ENCODE peak calls at places on chromosomes 1 and 21, in nine cellular contexts. D is A549; V is breast epithelium; Z is left lung; A is SK-N-SH; R is kidney; S is pancreas; O is effector memory CD4-positive, alpha-beta T cell; L is transverse colon. B is an unnamed sample.

GRCh38 chr1:224067621-224068457 is 46.1 kb upstream of the FBXO28 start:
- DNase-seq in D (no peak), V (no peak), Z (no peak), A (no peak), R (no peak), S (no peak), O (no peak), L (no peak), B (no peak)

GRCh38 chr1:100950776-100951175 is 54.9 kb downstream of the SLC30A7 start:
- DNase-seq in D (no peak), V (no peak), Z (no peak), A (no peak), R (no peak), S (no peak), O (no peak), L (no peak), B (peak; percentile 46)

GRCh38 chr1:119827010-119827409 is 15.8 kb upstream of the REG4 start:
- DNase-seq in D (no peak), V (no peak), Z (no peak), A (peak; percentile 14), R (no peak), S (no peak), O (no peak), L (no peak), B (no peak)

GRCh38 chr1:212490276-212490675 is 57.6 kb downstream of the NENF start:
- DNase-seq in D (no peak), V (no peak), Z (no peak), A (no peak), R (no peak), S (no peak), O (no peak), L (no peak), B (peak; percentile 27)

GRCh38 chr1:203077956-203078355 is 7.9 kb downstream of the MYOG start:
- DNase-seq in D (no peak), V (no peak), Z (no peak), A (no peak), R (no peak), S (no peak), O (no peak), L (no peak), B (no peak)

GRCh38 chr21:26148834-26149354 is 21.7 kb downstream of the APP start:
- DNase-seq in D (no peak), V (no peak), Z (no peak), A (no peak), R (no peak), S (no peak), O (no peak), L (no peak), B (no peak)

GRCh38 chr21:39447264-39447663 is 1.7 kb upstream of the LCA5L start:
- DNase-seq in D (no peak), V (no peak), Z (no peak), A (no peak), R (no peak), S (no peak), O (no peak), L (no peak), B (no peak)

GRCh38 chr1:94646151-94646643 is 104.6 kb upstream of the F3 start:
- DNase-seq in D (no peak), V (no peak), Z (no peak), A (no peak), R (no peak), S (no peak), O (no peak), L (no peak), B (no peak)

GRCh38 chr1:205774277-205775014 is 836 bp downstream of the RAB29 start:
- DNase-seq in D (no peak), V (no peak), Z (peak; percentile 73), A (peak; percentile 45), R (no peak), S (peak; percentile 33), O (peak; percentile 46), L (peak; percentile 40), B (peak; percentile 84)

GRCh38 chr1:211169353-211169752 is 35.4 kb upstream of the KCNH1 start:
- DNase-seq in D (no peak), V (no peak), Z (no peak), A (no peak), R (no peak), S (no peak), O (no peak), L (no peak), B (no peak)

GRCh38 chr1:214670098-214670497 is 67.1 kb downstream of the CENPF start:
- DNase-seq in D (no peak), V (no peak), Z (no peak), A (peak; percentile 45), R (peak; percentile 78), S (no peak), O (no peak), L (no peak), B (no peak)

GRCh38 chr1:229254910-229255541 is 15.9 kb upstream of the RAB4A start:
- DNase-seq in D (peak; percentile 57), V (no peak), Z (no peak), A (peak; percentile 35), R (no peak), S (no peak), O (no peak), L (no peak), B (peak; percentile 66)

GRCh38 chr21:37257526-37257966 is 9.6 kb downstream of the VPS26C start:
- DNase-seq in D (peak; percentile 42), V (no peak), Z (peak; percentile 80), A (peak; percentile 74), R (peak; percentile 80), S (peak; percentile 20), O (no peak), L (peak; percentile 25), B (no peak)

GRCh38 chr1:182335771-182336170 is 55.8 kb downstream of the GLUL start:
- DNase-seq in D (no peak), V (no peak), Z (no peak), A (no peak), R (no peak), S (no peak), O (no peak), L (no peak), B (no peak)

GRCh38 chr1:182338806-182339370 is 52.7 kb downstream of the GLUL start:
- DNase-seq in D (no peak), V (no peak), Z (no peak), A (no peak), R (no peak), S (no peak), O (no peak), L (no peak), B (no peak)

GRCh38 chr1:182340233-182341058 is 51.1 kb downstream of the GLUL start:
- DNase-seq in D (no peak), V (peak; percentile 60), Z (no peak), A (no peak), R (no peak), S (no peak), O (no peak), L (no peak), B (no peak)

GRCh38 chr1:182339684-182340083 is 51.9 kb downstream of the GLUL start:
- DNase-seq in D (no peak), V (no peak), Z (no peak), A (no peak), R (no peak), S (no peak), O (no peak), L (no peak), B (no peak)

GRCh38 chr1:182337736-182338571 is 53.6 kb downstream of the GLUL start:
- DNase-seq in D (no peak), V (no peak), Z (no peak), A (no peak), R (no peak), S (no peak), O (no peak), L (no peak), B (no peak)
- H3K4me3 ChIP-seq in D (no peak overlapping the region), V (no peak overlapping the region), Z (no peak overlapping the region), A (no peak overlapping the region), R (no peak overlapping the region), S (no peak overlapping the region), O (no peak overlapping the region), L (no peak overlapping the region), B (no peak overlapping the region)

GRCh38 chr1:15885701-15886612 is 38.5 kb downstream of the SPEN start:
- DNase-seq in D (peak; percentile 85), V (peak; percentile 98), Z (peak; percentile 99), A (peak; percentile 91), R (peak; percentile 99), S (peak; percentile 98), O (no peak), L (peak; percentile 97), B (peak; percentile 95)
- H3K27ac ChIP-seq in D (peak overlapping the region; percentile 85), V (peak overlapping the region; percentile 93), Z (peak overlapping the region; percentile 92), A (peak overlapping the region; percentile 83), R (peak overlapping the region; percentile 76), S (peak overlapping the region; percentile 72), O (no peak overlapping the region), L (peak overlapping the region; percentile 88), B (peak overlapping the region; percentile 92)

DNA sequence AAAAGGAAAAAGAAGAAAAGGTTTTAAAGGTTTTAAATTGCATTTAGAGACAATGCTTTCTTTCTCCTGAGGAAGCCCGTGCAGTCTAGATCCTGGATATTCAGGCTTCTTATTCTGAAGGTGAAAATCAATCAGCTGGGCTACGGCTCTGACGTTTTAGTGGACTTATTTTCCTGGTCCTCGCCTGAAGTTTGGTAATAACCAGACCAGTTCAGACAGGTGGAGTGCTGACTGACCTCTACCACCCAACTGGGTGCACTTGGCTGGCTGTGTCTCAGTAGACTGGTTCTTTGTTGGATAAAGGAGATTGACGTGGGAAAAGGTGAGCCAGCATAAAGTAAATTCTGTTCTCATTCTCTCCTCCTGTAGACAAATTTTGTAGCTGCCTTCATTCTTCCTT is 7.2 kb upstream of the ATP1A1 start:
- DNase-seq in D (no peak), V (no peak), Z (no peak), A (no peak), R (no peak), S (no peak), O (no peak), L (no peak), B (no peak)
- H3K4me1 ChIP-seq in D (no peaks in the 10 kb centered on the region), V (no peaks in the 10 kb centered on the region), Z (no peaks in the 10 kb centered on the region), A (peaks cover 13% of the 10 kb centered on the region), R (peaks cover 9% of the 10 kb centered on the region), S (peaks cover 5% of the 10 kb centered on the region), O (peaks cover 6% of the 10 kb centered on the region), L (no peaks in the 10 kb centered on the region), B (no peaks in the 10 kb centered on the region)

GRCh38 chr1:48917901-48918603 is 141.4 kb upstream of the BEND5 start:
- DNase-seq in D (peak; percentile 82), V (no peak), Z (no peak), A (peak; percentile 49), R (no peak), S (peak; percentile 15), O (no peak), L (no peak), B (peak; percentile 53)

GRCh38 chr1:48920741-48921330 is 144.1 kb upstream of the BEND5 start:
- DNase-seq in D (no peak), V (no peak), Z (no peak), A (no peak), R (no peak), S (no peak), O (no peak), L (no peak), B (no peak)

GRCh38 chr1:48924099-48924498 is 147.4 kb upstream of the BEND5 start:
- DNase-seq in D (no peak), V (no peak), Z (no peak), A (no peak), R (no peak), S (no peak), O (no peak), L (no peak), B (no peak)

DNA sequence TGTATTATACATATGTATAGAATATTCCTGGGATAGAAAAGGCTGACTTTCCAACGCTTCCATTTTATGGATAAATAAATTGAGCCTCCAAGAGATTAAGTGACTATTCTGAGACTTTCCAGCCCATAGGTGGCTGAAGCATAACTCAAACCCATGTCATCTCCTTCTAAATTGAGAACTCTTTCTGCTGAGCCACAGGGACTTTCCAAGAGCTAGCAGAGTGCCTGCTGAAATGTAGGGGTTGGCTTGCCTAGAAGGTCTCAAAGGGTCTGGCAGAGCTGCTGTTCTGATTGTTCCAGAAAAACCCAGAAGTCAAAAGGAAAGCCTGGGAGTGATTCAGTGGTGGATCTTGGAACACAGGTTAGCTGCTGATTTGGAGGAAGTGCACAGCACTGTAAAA is 146.4 kb upstream of the BEND5 start:
- DNase-seq in D (no peak), V (no peak), Z (no peak), A (no peak), R (no peak), S (no peak), O (no peak), L (no peak), B (no peak)
- H3K4me3 ChIP-seq in D (no peak overlapping the region), V (no peak overlapping the region), Z (no peak overlapping the region), A (no peak overlapping the region), R (no peak overlapping the region), S (no peak overlapping the region), O (no peak overlapping the region), L (no peak overlapping the region), B (no peak overlapping the region)

B was measured in endodermal cell.